ENCODE peak calls at places on chromosomes 13 and 19, in nine cellular contexts. W, U, L, Y, X, F, O, I and R are unnamed samples.

GRCh38 chr19:11264452-11265176 is 2.3 kb upstream of the DOCK6 start:
- DNase-seq in O (peak), U (no peak), X (no peak), L (no peak), F (peak), W (peak), Y (no peak), I (peak), R (no peak)

GRCh38 chr19:4089400-4089908 is 22.8 kb upstream of the ZBTB7A start:
- DNase-seq in F (no peak), U (no peak), L (no peak), Y (peak), I (no peak), W (no peak), O (no peak), X (no peak), R (peak)

GRCh38 chr13:106815545-106815944 is 247.6 kb upstream of the ARGLU1 start:
- DNase-seq in I (no peak), U (no peak), L (no peak), O (no peak), Y (no peak), W (no peak), F (no peak), X (no peak), R (no peak)

GRCh38 chr19:13817018-13817614 is 21.9 kb downstream of the ZSWIM4 start:
- DNase-seq in Y (no peak), F (peak), W (no peak), U (no peak), X (no peak), O (no peak), I (peak), L (no peak), R (peak)

GRCh38 chr19:42403586-42403985 is 13.5 kb upstream of the CNFN start:
- DNase-seq in X (no peak), Y (no peak), W (no peak), I (no peak), U (no peak), F (no peak), O (no peak), L (no peak), R (no peak)

GRCh38 chr13:31090096-31090495 is 71.6 kb downstream of the HSPH1 start:
- DNase-seq in U (no peak), X (no peak), O (no peak), F (no peak), Y (no peak), L (no peak), I (no peak), W (no peak), R (no peak)

GRCh38 chr13:110819203-110820014 is 95.5 kb downstream of the ANKRD10 start:
- DNase-seq in F (peak), O (peak), U (peak), Y (peak), I (peak), L (peak), X (peak), W (peak), R (peak)

GRCh38 chr19:52198678-52199077 is 8.8 kb downstream of the PPP2R1A start:
- DNase-seq in Y (no peak), L (no peak), W (no peak), X (no peak), F (no peak), O (no peak), I (no peak), U (no peak), R (no peak)

GRCh38 chr19:5891938-5892771 is 11.4 kb downstream of the NDUFA11 start:
- DNase-seq in L (no peak), Y (peak), W (no peak), O (no peak), F (peak), X (peak), I (peak), U (peak), R (peak)
- TF ChIP-seq POLR2A in L (no peak), Y (peak), W (no peak), O (peak), F (peak), X (no peak), I (no peak), U (no peak), R (no peak)

GRCh38 chr19:40355975-40356680 is 7.6 kb downstream of the PLD3 start:
- DNase-seq in I (no peak), L (no peak), F (no peak), U (no peak), X (no peak), O (peak), W (no peak), Y (no peak), R (no peak)
- H3K4me3 ChIP-seq in I (no peak), L (no peak), F (no peak), U (no peak), X (no peak), O (peak), W (no peak), Y (no peak), R (no peak)

GRCh38 chr13:100588350-100589177 is at the start of gene GGACT:
- DNase-seq in X (peak), F (peak), W (peak), L (peak), O (peak), I (peak), U (peak), Y (peak), R (peak)
- TF ChIP-seq POLR2A in X (no peak), F (peak), W (no peak), L (peak), O (peak), I (no peak), U (no peak), Y (peak), R (no peak)

GRCh38 chr13:24744247-24744646 is 19.7 kb upstream of the RNF17 start:
- DNase-seq in Y (no peak), U (no peak), F (no peak), O (no peak), X (no peak), L (no peak), I (no peak), W (no peak), R (no peak)

GRCh38 chr13:24741791-24742190 is 22.2 kb upstream of the RNF17 start:
- DNase-seq in O (no peak), W (no peak), F (no peak), U (no peak), I (no peak), L (no peak), X (no peak), Y (no peak), R (no peak)

GRCh38 chr13:24741016-24741662 is 22.8 kb upstream of the RNF17 start:
- DNase-seq in O (no peak), I (no peak), W (no peak), U (no peak), L (no peak), X (no peak), F (peak), Y (peak), R (no peak)

GRCh38 chr13:24742294-24742693 is 21.7 kb upstream of the RNF17 start:
- DNase-seq in F (no peak), O (no peak), U (no peak), X (no peak), W (no peak), Y (no peak), L (no peak), I (no peak), R (no peak)

DNA sequence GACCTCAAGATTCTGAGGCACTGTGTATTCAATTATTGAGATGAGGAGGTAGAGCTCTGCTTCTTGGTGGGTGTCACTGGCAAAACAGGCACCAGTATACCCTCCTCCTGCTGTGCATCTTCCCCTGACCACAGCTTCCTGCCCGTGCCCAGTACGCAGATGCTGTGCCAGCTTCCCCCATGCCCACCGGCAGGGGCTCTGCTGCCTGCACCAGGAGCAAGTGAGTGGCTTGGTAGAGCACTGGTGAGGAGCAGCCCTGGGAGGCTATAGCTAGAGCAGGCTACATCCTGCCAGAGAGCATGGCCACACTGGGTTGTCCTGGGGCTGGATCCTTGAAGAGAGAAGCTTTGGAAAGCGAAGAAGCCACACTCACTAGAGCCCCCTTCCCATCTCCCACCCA is 21.0 kb upstream of the RNF17 start:
- DNase-seq in L (no peak), F (no peak), O (no peak), U (no peak), X (no peak), W (no peak), Y (no peak), I (no peak), R (no peak)
- H3K4me3 ChIP-seq in L (no peak), F (no peak), O (no peak), U (no peak), X (no peak), W (no peak), Y (no peak), I (no peak), R (no peak)

GRCh38 chr19:28641395-28641794 is 571.6 kb downstream of the UQCRFS1 start:
- DNase-seq in F (no peak), O (no peak), Y (no peak), L (no peak), W (no peak), I (no peak), X (no peak), U (no peak), R (no peak)
- TF ChIP-seq POLR2A in F (no peak), O (no peak), Y (no peak), L (no peak), W (no peak), I (no peak), X (no peak), U (no peak), R (no peak)

GRCh38 chr19:48619692-48620565 is 623 bp downstream of the SPHK2 start:
- DNase-seq in Y (no peak), W (no peak), L (no peak), I (no peak), O (no peak), F (peak), U (no peak), X (peak), R (peak)

GRCh38 chr19:48625891-48626327 is 6.6 kb downstream of the SPHK2 start:
- DNase-seq in F (no peak), W (no peak), L (no peak), U (no peak), O (no peak), X (peak), Y (peak), I (no peak), R (no peak)

GRCh38 chr19:48624791-48625723 is 5.8 kb downstream of the SPHK2 start:
- DNase-seq in W (no peak), Y (peak), X (no peak), I (peak), U (no peak), F (peak), L (no peak), O (no peak), R (peak)

GRCh38 chr19:48624067-48624594 is 4.8 kb downstream of the SPHK2 start:
- DNase-seq in X (peak), Y (peak), I (peak), F (peak), U (peak), O (peak), W (peak), L (peak), R (peak)

DNA sequence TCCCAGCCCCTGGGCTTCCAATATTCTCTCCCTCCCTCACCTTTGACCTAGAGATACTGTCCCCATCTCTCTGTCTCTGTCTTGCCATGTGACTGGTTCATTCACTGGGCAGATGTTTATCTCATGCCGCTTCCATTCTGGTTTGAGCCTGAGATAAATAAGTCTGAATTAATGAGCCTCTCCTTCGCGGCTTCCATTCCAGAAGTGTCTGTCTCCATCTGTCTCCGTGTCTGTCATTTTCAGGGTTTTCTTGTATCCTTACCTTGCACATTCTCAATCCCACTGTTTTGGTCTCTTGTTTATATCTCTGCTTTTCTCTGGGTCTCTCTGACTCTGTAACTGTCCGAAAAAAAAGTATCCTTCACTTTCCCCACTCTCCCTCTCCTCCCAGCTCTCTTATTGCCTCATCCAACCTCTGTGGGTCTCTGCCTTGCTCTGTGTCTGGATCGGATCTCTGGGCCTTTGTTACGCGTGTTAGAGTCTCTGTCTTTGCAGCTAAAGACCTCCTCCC is 4.3 kb downstream of the SPHK2 start:
- DNase-seq in L (no peak), W (no peak), X (no peak), Y (no peak), U (no peak), O (no peak), I (no peak), F (no peak), R (no peak)
- H3K4me3 ChIP-seq in L (peak), W (peak), X (no peak), Y (peak), U (peak), O (peak), I (no peak), F (peak), R (peak)

DNA sequence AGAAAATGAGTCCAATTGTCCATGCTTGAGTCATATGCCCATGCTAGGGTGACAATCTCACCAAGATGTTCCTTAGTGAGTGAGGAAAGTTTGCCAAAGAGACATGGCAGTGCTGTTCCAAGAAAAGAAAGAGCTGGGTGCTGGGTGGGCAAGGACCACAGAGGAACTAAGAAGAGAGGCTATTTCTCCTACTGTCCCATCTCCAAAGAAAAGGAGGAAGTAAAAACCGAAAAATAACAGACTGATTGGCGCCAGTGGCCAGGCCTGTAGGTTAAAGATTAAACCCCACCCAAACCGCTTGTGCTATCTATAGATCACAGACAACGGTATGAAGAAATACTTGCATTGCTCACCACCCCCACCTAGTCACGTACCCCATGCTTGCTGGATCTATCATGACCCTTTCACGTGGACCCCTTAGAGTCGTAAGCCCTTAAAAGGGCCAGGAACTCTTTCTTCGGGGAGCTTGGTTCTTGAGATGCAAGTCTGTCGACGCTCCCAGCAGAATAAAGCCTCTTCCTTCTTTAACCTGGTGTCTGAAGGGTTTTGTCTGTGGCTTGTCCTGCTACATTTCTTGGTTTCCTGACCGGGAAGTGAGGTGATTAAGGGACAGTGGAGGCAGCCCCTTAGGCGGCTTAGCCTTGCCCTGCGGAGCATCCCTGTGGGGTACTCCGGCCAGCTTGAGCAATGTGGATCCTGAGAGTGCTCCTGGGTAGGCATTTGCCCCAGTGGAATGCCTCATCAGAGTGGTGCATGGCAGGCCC is 606.5 kb downstream of the UQCRFS1 start:
- DNase-seq in Y (peak), I (no peak), U (no peak), X (no peak), W (no peak), F (peak), O (no peak), L (no peak), R (no peak)
- TF ChIP-seq POLR2A in Y (no peak), I (no peak), U (no peak), X (no peak), W (no peak), F (peak), O (no peak), L (no peak), R (no peak)